ENCODE peak calls at places on chromosome 6, in ten cellular contexts. One of them, this sample, is unnamed.

GRCh38 chr6:111888928-111889696 is 15.9 kb upstream of the FYN start:
- DNase-seq in GM12878: no peak
- DNase-seq in A673: peak
- DNase-seq in mucosa of descending colon: no peak
- DNase-seq in CD4-positive, alpha-beta T cell: no peak
- DNase-seq in epithelial cell of proximal tubule: no peak
- DNase-seq in OCI-LY7: no peak
- DNase-seq in breast epithelium: no peak
- DNase-seq in colonic mucosa: no peak
- DNase-seq in endothelial cell: peak
- DNase-seq in this sample: no peak

GRCh38 chr6:85449818-85450577 is at the start of gene NT5E:
- DNase-seq in colonic mucosa: peak
- DNase-seq in A673: peak
- DNase-seq in breast epithelium: no peak
- DNase-seq in CD4-positive, alpha-beta T cell: no peak
- DNase-seq in epithelial cell of proximal tubule: no peak
- DNase-seq in OCI-LY7: no peak
- DNase-seq in mucosa of descending colon: peak
- DNase-seq in GM12878: no peak
- DNase-seq in endothelial cell: peak
- DNase-seq in this sample: peak

GRCh38 chr6:21636876-21637275 is 43.3 kb downstream of the SOX4 start:
- DNase-seq in colonic mucosa: no peak
- DNase-seq in epithelial cell of proximal tubule: no peak
- DNase-seq in breast epithelium: no peak
- DNase-seq in endothelial cell: no peak
- DNase-seq in OCI-LY7: no peak
- DNase-seq in CD4-positive, alpha-beta T cell: no peak
- DNase-seq in A673: no peak
- DNase-seq in mucosa of descending colon: no peak
- DNase-seq in GM12878: no peak
- DNase-seq in this sample: no peak

GRCh38 chr6:43916924-43917877 is 147.2 kb downstream of the VEGFA start:
- DNase-seq in endothelial cell: no peak
- DNase-seq in CD4-positive, alpha-beta T cell: no peak
- DNase-seq in breast epithelium: peak
- DNase-seq in A673: no peak
- DNase-seq in epithelial cell of proximal tubule: peak
- DNase-seq in colonic mucosa: peak
- DNase-seq in mucosa of descending colon: peak
- DNase-seq in OCI-LY7: no peak
- DNase-seq in GM12878: no peak
- DNase-seq in this sample: no peak

GRCh38 chr6:122476131-122476530 is 4.5 kb upstream of the SERINC1 start:
- DNase-seq in endothelial cell: no peak
- DNase-seq in breast epithelium: no peak
- DNase-seq in mucosa of descending colon: no peak
- DNase-seq in epithelial cell of proximal tubule: no peak
- DNase-seq in colonic mucosa: no peak
- DNase-seq in GM12878: no peak
- DNase-seq in OCI-LY7: peak
- DNase-seq in A673: peak
- DNase-seq in CD4-positive, alpha-beta T cell: no peak
- DNase-seq in this sample: no peak

GRCh38 chr6:82086944-82087343 is 160.6 kb downstream of the IBTK start:
- DNase-seq in epithelial cell of proximal tubule: no peak
- DNase-seq in breast epithelium: no peak
- DNase-seq in GM12878: no peak
- DNase-seq in OCI-LY7: no peak
- DNase-seq in mucosa of descending colon: peak
- DNase-seq in endothelial cell: no peak
- DNase-seq in CD4-positive, alpha-beta T cell: no peak
- DNase-seq in colonic mucosa: peak
- DNase-seq in A673: no peak
- DNase-seq in this sample: no peak

GRCh38 chr6:12354499-12354898 is 64.3 kb downstream of the EDN1 start:
- DNase-seq in OCI-LY7: peak
- DNase-seq in endothelial cell: no peak
- DNase-seq in A673: no peak
- DNase-seq in mucosa of descending colon: no peak
- DNase-seq in CD4-positive, alpha-beta T cell: no peak
- DNase-seq in GM12878: peak
- DNase-seq in epithelial cell of proximal tubule: peak
- DNase-seq in breast epithelium: peak
- DNase-seq in colonic mucosa: no peak
- DNase-seq in this sample: no peak

GRCh38 chr6:35128496-35128895 is 12.6 kb downstream of the TCP11 start:
- DNase-seq in GM12878: no peak
- DNase-seq in breast epithelium: no peak
- DNase-seq in mucosa of descending colon: no peak
- DNase-seq in CD4-positive, alpha-beta T cell: no peak
- DNase-seq in OCI-LY7: no peak
- DNase-seq in colonic mucosa: no peak
- DNase-seq in epithelial cell of proximal tubule: no peak
- DNase-seq in endothelial cell: no peak
- DNase-seq in A673: no peak
- DNase-seq in this sample: no peak

GRCh38 chr6:116221931-116222330 is 31.9 kb downstream of the TSPYL4 start:
- DNase-seq in breast epithelium: no peak
- DNase-seq in colonic mucosa: no peak
- DNase-seq in epithelial cell of proximal tubule: no peak
- DNase-seq in OCI-LY7: no peak
- DNase-seq in CD4-positive, alpha-beta T cell: no peak
- DNase-seq in GM12878: no peak
- DNase-seq in mucosa of descending colon: no peak
- DNase-seq in A673: no peak
- DNase-seq in endothelial cell: no peak
- DNase-seq in this sample: no peak

GRCh38 chr6:36933102-36933501 is 21.4 kb upstream of the PI16 start:
- DNase-seq in GM12878: no peak
- DNase-seq in OCI-LY7: no peak
- DNase-seq in epithelial cell of proximal tubule: no peak
- DNase-seq in CD4-positive, alpha-beta T cell: no peak
- DNase-seq in breast epithelium: no peak
- DNase-seq in colonic mucosa: no peak
- DNase-seq in endothelial cell: no peak
- DNase-seq in A673: peak
- DNase-seq in mucosa of descending colon: no peak
- DNase-seq in this sample: no peak

GRCh38 chr6:27081188-27081587 is 166.3 kb upstream of the PRSS16 start:
- DNase-seq in OCI-LY7: no peak
- DNase-seq in endothelial cell: no peak
- DNase-seq in CD4-positive, alpha-beta T cell: no peak
- DNase-seq in colonic mucosa: no peak
- DNase-seq in epithelial cell of proximal tubule: no peak
- DNase-seq in mucosa of descending colon: no peak
- DNase-seq in breast epithelium: no peak
- DNase-seq in GM12878: no peak
- DNase-seq in A673: no peak
- DNase-seq in this sample: no peak

GRCh38 chr6:7673063-7673536 is 52.8 kb upstream of the BMP6 start:
- DNase-seq in breast epithelium: peak
- DNase-seq in epithelial cell of proximal tubule: no peak
- DNase-seq in mucosa of descending colon: peak
- DNase-seq in OCI-LY7: no peak
- DNase-seq in colonic mucosa: peak
- DNase-seq in endothelial cell: peak
- DNase-seq in GM12878: no peak
- DNase-seq in CD4-positive, alpha-beta T cell: no peak
- DNase-seq in A673: peak
- DNase-seq in this sample: peak
- TF ChIP-seq CTCF in breast epithelium: no peak
- TF ChIP-seq CTCF in epithelial cell of proximal tubule: peak
- TF ChIP-seq CTCF in mucosa of descending colon: no peak
- TF ChIP-seq CTCF in OCI-LY7: peak
- TF ChIP-seq CTCF in colonic mucosa: no peak
- TF ChIP-seq CTCF in endothelial cell: no peak
- TF ChIP-seq CTCF in GM12878: no peak
- TF ChIP-seq CTCF in CD4-positive, alpha-beta T cell: no peak
- TF ChIP-seq CTCF in A673: peak
- TF ChIP-seq CTCF in this sample: no peak

DNA sequence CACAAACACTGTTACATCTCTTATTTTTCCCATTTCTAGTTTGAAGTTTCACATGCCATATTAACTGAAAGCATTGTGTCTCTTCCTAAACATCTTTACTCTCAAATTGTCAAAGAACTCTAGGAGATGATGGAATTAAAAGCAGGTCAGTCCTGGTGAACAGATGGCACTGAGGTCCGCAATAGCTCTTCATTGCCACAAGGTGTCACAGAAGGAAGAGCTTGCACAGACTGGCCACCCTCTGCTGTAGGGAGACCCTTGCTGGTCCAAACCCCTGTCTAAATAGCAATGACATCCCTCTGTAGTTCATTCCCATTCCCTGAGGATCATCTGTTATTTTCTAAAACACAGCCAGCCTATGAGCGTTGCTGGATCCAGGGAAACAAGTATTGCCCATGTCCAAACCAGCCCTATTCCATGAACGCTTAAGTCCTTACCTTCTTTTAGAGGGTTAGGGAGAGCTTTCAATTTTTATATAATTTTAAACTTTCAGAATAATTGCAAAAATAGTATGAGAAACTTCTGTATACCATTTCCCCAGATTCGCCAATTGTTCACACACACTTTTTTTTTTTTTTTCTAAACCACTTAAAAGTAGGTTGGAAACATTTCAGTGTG is 10.1 kb upstream of the HDAC2 start:
- DNase-seq in colonic mucosa: no peak
- DNase-seq in GM12878: no peak
- DNase-seq in A673: peak
- DNase-seq in epithelial cell of proximal tubule: no peak
- DNase-seq in OCI-LY7: peak
- DNase-seq in mucosa of descending colon: no peak
- DNase-seq in CD4-positive, alpha-beta T cell: no peak
- DNase-seq in breast epithelium: no peak
- DNase-seq in endothelial cell: peak
- DNase-seq in this sample: peak
- TF ChIP-seq CTCF in colonic mucosa: peak
- TF ChIP-seq CTCF in GM12878: peak
- TF ChIP-seq CTCF in A673: peak
- TF ChIP-seq CTCF in epithelial cell of proximal tubule: peak
- TF ChIP-seq CTCF in OCI-LY7: peak
- TF ChIP-seq CTCF in mucosa of descending colon: no peak
- TF ChIP-seq CTCF in CD4-positive, alpha-beta T cell: peak
- TF ChIP-seq CTCF in breast epithelium: no peak
- TF ChIP-seq CTCF in endothelial cell: peak
- TF ChIP-seq CTCF in this sample: peak

DNA sequence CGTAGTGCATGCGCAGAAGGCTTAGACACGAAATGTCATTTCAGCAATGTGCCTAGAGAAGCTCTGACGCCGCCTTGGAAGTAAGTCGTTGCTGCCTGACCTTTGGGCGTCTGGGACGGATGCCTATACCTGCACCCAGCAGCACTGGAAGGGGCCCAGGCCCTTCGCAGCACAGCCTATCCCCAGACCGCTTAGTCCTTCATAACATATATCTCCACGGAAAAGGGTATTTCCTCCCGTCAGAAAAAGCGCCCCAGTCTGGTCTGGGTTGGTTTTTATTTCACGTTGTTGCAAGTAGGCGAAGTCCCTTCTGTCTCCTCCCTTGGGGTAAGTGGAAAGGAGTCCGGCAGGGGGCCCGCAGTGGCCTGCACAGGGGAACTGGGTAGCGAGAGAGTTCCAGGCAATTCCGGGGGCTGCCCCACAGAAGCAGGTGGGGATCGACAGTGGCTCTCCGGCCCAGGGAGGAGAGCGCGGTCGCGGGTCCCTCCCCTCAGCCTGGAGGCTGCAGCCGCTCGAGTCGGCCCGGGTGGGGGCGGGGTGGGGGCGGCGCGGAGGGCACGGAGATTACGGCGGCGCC is 558 bp upstream of the EYA4 start:
- DNase-seq in mucosa of descending colon: no peak
- DNase-seq in GM12878: no peak
- DNase-seq in breast epithelium: no peak
- DNase-seq in CD4-positive, alpha-beta T cell: no peak
- DNase-seq in endothelial cell: peak
- DNase-seq in epithelial cell of proximal tubule: no peak
- DNase-seq in colonic mucosa: no peak
- DNase-seq in OCI-LY7: no peak
- DNase-seq in A673: peak
- DNase-seq in this sample: no peak
- TF ChIP-seq CTCF in mucosa of descending colon: no peak
- TF ChIP-seq CTCF in GM12878: no peak
- TF ChIP-seq CTCF in breast epithelium: no peak
- TF ChIP-seq CTCF in CD4-positive, alpha-beta T cell: no peak
- TF ChIP-seq CTCF in endothelial cell: no peak
- TF ChIP-seq CTCF in epithelial cell of proximal tubule: peak
- TF ChIP-seq CTCF in colonic mucosa: no peak
- TF ChIP-seq CTCF in OCI-LY7: no peak
- TF ChIP-seq CTCF in A673: no peak
- TF ChIP-seq CTCF in this sample: no peak

GRCh38 chr6:89599727-89600126 is 38.8 kb downstream of the LYRM2 start:
- DNase-seq in GM12878: no peak
- DNase-seq in epithelial cell of proximal tubule: no peak
- DNase-seq in breast epithelium: no peak
- DNase-seq in mucosa of descending colon: no peak
- DNase-seq in colonic mucosa: no peak
- DNase-seq in OCI-LY7: no peak
- DNase-seq in CD4-positive, alpha-beta T cell: no peak
- DNase-seq in endothelial cell: no peak
- DNase-seq in A673: no peak
- DNase-seq in this sample: no peak

GRCh38 chr6:89596056-89596455 is 42.5 kb downstream of the LYRM2 start:
- DNase-seq in OCI-LY7: peak
- DNase-seq in breast epithelium: no peak
- DNase-seq in CD4-positive, alpha-beta T cell: no peak
- DNase-seq in mucosa of descending colon: no peak
- DNase-seq in endothelial cell: no peak
- DNase-seq in GM12878: peak
- DNase-seq in colonic mucosa: no peak
- DNase-seq in epithelial cell of proximal tubule: no peak
- DNase-seq in A673: no peak
- DNase-seq in this sample: peak

GRCh38 chr6:89597372-89597771 is 41.2 kb downstream of the LYRM2 start:
- DNase-seq in breast epithelium: no peak
- DNase-seq in colonic mucosa: no peak
- DNase-seq in epithelial cell of proximal tubule: no peak
- DNase-seq in A673: no peak
- DNase-seq in CD4-positive, alpha-beta T cell: no peak
- DNase-seq in OCI-LY7: peak
- DNase-seq in endothelial cell: no peak
- DNase-seq in mucosa of descending colon: no peak
- DNase-seq in GM12878: no peak
- DNase-seq in this sample: no peak

GRCh38 chr6:89596484-89596883 is 42.1 kb downstream of the LYRM2 start:
- DNase-seq in endothelial cell: no peak
- DNase-seq in mucosa of descending colon: no peak
- DNase-seq in CD4-positive, alpha-beta T cell: no peak
- DNase-seq in A673: peak
- DNase-seq in breast epithelium: no peak
- DNase-seq in GM12878: no peak
- DNase-seq in epithelial cell of proximal tubule: no peak
- DNase-seq in colonic mucosa: no peak
- DNase-seq in OCI-LY7: no peak
- DNase-seq in this sample: peak

DNA sequence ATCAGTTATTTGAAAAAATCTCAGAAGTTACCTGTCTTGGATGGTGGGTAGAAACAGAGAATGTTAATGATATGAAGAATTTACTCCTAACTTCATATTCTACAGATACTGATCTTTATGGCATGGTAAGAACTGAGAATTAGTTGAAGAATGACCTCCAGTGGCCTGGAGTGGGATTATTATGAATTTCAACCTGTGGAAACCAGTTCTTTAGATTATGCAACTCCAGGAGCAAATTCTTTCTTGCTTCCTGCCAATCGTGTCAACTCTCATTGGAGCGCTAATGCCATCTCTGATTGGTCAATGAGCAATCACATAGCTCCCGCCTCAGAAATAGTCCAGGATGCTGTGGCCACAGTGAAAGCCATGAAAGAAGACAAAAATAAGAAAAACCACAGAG is 40.6 kb downstream of the LYRM2 start:
- DNase-seq in epithelial cell of proximal tubule: peak
- DNase-seq in OCI-LY7: peak
- DNase-seq in A673: peak
- DNase-seq in endothelial cell: no peak
- DNase-seq in CD4-positive, alpha-beta T cell: no peak
- DNase-seq in breast epithelium: no peak
- DNase-seq in colonic mucosa: no peak
- DNase-seq in GM12878: no peak
- DNase-seq in mucosa of descending colon: no peak
- DNase-seq in this sample: no peak
- TF ChIP-seq CTCF in epithelial cell of proximal tubule: peak
- TF ChIP-seq CTCF in OCI-LY7: peak
- TF ChIP-seq CTCF in A673: peak
- TF ChIP-seq CTCF in endothelial cell: no peak
- TF ChIP-seq CTCF in CD4-positive, alpha-beta T cell: no peak
- TF ChIP-seq CTCF in breast epithelium: no peak
- TF ChIP-seq CTCF in colonic mucosa: no peak
- TF ChIP-seq CTCF in GM12878: peak
- TF ChIP-seq CTCF in mucosa of descending colon: no peak
- TF ChIP-seq CTCF in this sample: no peak